ENCODE peak calls at places on chromosomes 3 and 15, in seven cellular contexts. One of them, this sample, is unnamed. For H3K9me3 and H3K4me1, the result is how much of the 10 kb centered on the place peaks cover.

GRCh38 chr3:132135628-132136333 is 101.0 kb upstream of the CPNE4 start:
- DNase-seq in SJSA1: peak
- DNase-seq in lower lobe of right lung: no peak
- DNase-seq in OCI-LY7: no peak
- DNase-seq in tibial artery: no peak
- DNase-seq in psoas muscle: no peak
- DNase-seq in H9: peak
- DNase-seq in this sample: no peak

GRCh38 chr3:122786067-122786466 is 7.6 kb downstream of the HSPBAP1 start:
- DNase-seq in SJSA1: no peak
- DNase-seq in lower lobe of right lung: no peak
- DNase-seq in OCI-LY7: no peak
- DNase-seq in tibial artery: no peak
- DNase-seq in psoas muscle: no peak
- DNase-seq in H9: no peak
- DNase-seq in this sample: no peak

GRCh38 chr3:126983653-126984390 is 907 bp downstream of the PLXNA1 start:
- DNase-seq in SJSA1: no peak
- DNase-seq in lower lobe of right lung: no peak
- DNase-seq in OCI-LY7: no peak
- DNase-seq in tibial artery: no peak
- DNase-seq in psoas muscle: no peak
- DNase-seq in H9: peak
- DNase-seq in this sample: no peak

GRCh38 chr3:57910988-57911387 is 97.2 kb upstream of the FLNB start:
- DNase-seq in SJSA1: no peak
- DNase-seq in lower lobe of right lung: no peak
- DNase-seq in OCI-LY7: peak
- DNase-seq in tibial artery: no peak
- DNase-seq in psoas muscle: no peak
- DNase-seq in H9: no peak
- DNase-seq in this sample: peak

GRCh38 chr3:183911763-183912506 is 27.3 kb upstream of the PARL start:
- DNase-seq in SJSA1: no peak
- DNase-seq in lower lobe of right lung: no peak
- DNase-seq in OCI-LY7: no peak
- DNase-seq in tibial artery: no peak
- DNase-seq in psoas muscle: no peak
- DNase-seq in H9: no peak
- DNase-seq in this sample: no peak

GRCh38 chr3:187040637-187041361 is 98.5 kb downstream of the RPL39L start:
- DNase-seq in SJSA1: no peak
- DNase-seq in lower lobe of right lung: no peak
- DNase-seq in OCI-LY7: no peak
- DNase-seq in tibial artery: no peak
- DNase-seq in psoas muscle: no peak
- DNase-seq in H9: no peak
- DNase-seq in this sample: no peak

GRCh38 chr15:39834256-39834655 is 51.6 kb upstream of the FSIP1 start:
- DNase-seq in SJSA1: no peak
- DNase-seq in lower lobe of right lung: no peak
- DNase-seq in OCI-LY7: no peak
- DNase-seq in tibial artery: no peak
- DNase-seq in psoas muscle: no peak
- DNase-seq in H9: no peak
- DNase-seq in this sample: no peak

GRCh38 chr3:53801319-53801718 is 44.9 kb downstream of the CHDH start:
- DNase-seq in SJSA1: no peak
- DNase-seq in lower lobe of right lung: no peak
- DNase-seq in OCI-LY7: no peak
- DNase-seq in tibial artery: peak
- DNase-seq in psoas muscle: no peak
- DNase-seq in H9: no peak
- DNase-seq in this sample: no peak

GRCh38 chr3:8204846-8205624 is 296.6 kb upstream of the LMCD1 start:
- DNase-seq in SJSA1: no peak
- DNase-seq in lower lobe of right lung: no peak
- DNase-seq in OCI-LY7: no peak
- DNase-seq in tibial artery: no peak
- DNase-seq in psoas muscle: no peak
- DNase-seq in H9: no peak
- DNase-seq in this sample: no peak

GRCh38 chr3:160784853-160785252 is 28.8 kb downstream of the PPM1L start:
- DNase-seq in SJSA1: no peak
- DNase-seq in lower lobe of right lung: no peak
- DNase-seq in OCI-LY7: no peak
- DNase-seq in tibial artery: no peak
- DNase-seq in psoas muscle: no peak
- DNase-seq in H9: no peak
- DNase-seq in this sample: no peak

GRCh38 chr3:105824129-105824528 is 44.7 kb downstream of the CBLB start:
- DNase-seq in SJSA1: no peak
- DNase-seq in lower lobe of right lung: no peak
- DNase-seq in OCI-LY7: no peak
- DNase-seq in tibial artery: no peak
- DNase-seq in psoas muscle: no peak
- DNase-seq in H9: no peak
- DNase-seq in this sample: no peak

GRCh38 chr3:126376464-126376863 is 18.2 kb upstream of the CFAP100 start:
- DNase-seq in SJSA1: no peak
- DNase-seq in lower lobe of right lung: no peak
- DNase-seq in OCI-LY7: no peak
- DNase-seq in tibial artery: no peak
- DNase-seq in psoas muscle: no peak
- DNase-seq in H9: no peak
- DNase-seq in this sample: no peak

GRCh38 chr3:168909260-168909659 is 754.3 kb downstream of the MECOM start:
- DNase-seq in SJSA1: no peak
- DNase-seq in lower lobe of right lung: no peak
- DNase-seq in OCI-LY7: no peak
- DNase-seq in tibial artery: no peak
- DNase-seq in psoas muscle: no peak
- DNase-seq in H9: no peak
- DNase-seq in this sample: no peak

GRCh38 chr3:3084890-3085289 is 25.3 kb downstream of the IL5RA start:
- DNase-seq in SJSA1: no peak
- DNase-seq in lower lobe of right lung: no peak
- DNase-seq in OCI-LY7: no peak
- DNase-seq in tibial artery: no peak
- DNase-seq in psoas muscle: no peak
- DNase-seq in H9: no peak
- DNase-seq in this sample: no peak

GRCh38 chr15:41817327-41817726 is 10.6 kb upstream of the JMJD7 start:
- DNase-seq in SJSA1: no peak
- DNase-seq in lower lobe of right lung: no peak
- DNase-seq in OCI-LY7: no peak
- DNase-seq in tibial artery: no peak
- DNase-seq in psoas muscle: no peak
- DNase-seq in H9: no peak
- DNase-seq in this sample: no peak

GRCh38 chr15:72889545-72889944 is 106.0 kb upstream of the ADPGK start:
- DNase-seq in SJSA1: no peak
- DNase-seq in lower lobe of right lung: no peak
- DNase-seq in OCI-LY7: no peak
- DNase-seq in tibial artery: no peak
- DNase-seq in psoas muscle: no peak
- DNase-seq in H9: no peak
- DNase-seq in this sample: no peak

GRCh38 chr3:121943434-121943833 is 49.2 kb downstream of the SLC15A2 start:
- DNase-seq in SJSA1: no peak
- DNase-seq in lower lobe of right lung: no peak
- DNase-seq in OCI-LY7: no peak
- DNase-seq in tibial artery: no peak
- DNase-seq in psoas muscle: no peak
- DNase-seq in H9: no peak
- DNase-seq in this sample: no peak

GRCh38 chr3:182621435-182622240 is 171.7 kb upstream of the ATP11B start:
- DNase-seq in SJSA1: no peak
- DNase-seq in lower lobe of right lung: no peak
- DNase-seq in OCI-LY7: peak
- DNase-seq in tibial artery: no peak
- DNase-seq in psoas muscle: no peak
- DNase-seq in H9: no peak
- DNase-seq in this sample: no peak

GRCh38 chr15:94563455-94563854 is 332.1 kb downstream of the MCTP2 start:
- DNase-seq in SJSA1: no peak
- DNase-seq in lower lobe of right lung: no peak
- DNase-seq in OCI-LY7: no peak
- DNase-seq in tibial artery: no peak
- DNase-seq in psoas muscle: no peak
- DNase-seq in H9: no peak
- DNase-seq in this sample: no peak

GRCh38 chr15:81504170-81504905 is 130.3 kb upstream of the TMC3 start:
- DNase-seq in SJSA1: no peak
- DNase-seq in lower lobe of right lung: no peak
- DNase-seq in OCI-LY7: no peak
- DNase-seq in tibial artery: no peak
- DNase-seq in psoas muscle: no peak
- DNase-seq in H9: no peak
- DNase-seq in this sample: no peak

GRCh38 chr3:111538687-111539086 is 3.3 kb upstream of the CD96 start:
- DNase-seq in SJSA1: peak
- DNase-seq in lower lobe of right lung: no peak
- DNase-seq in OCI-LY7: no peak
- DNase-seq in tibial artery: no peak
- DNase-seq in psoas muscle: no peak
- DNase-seq in H9: no peak
- DNase-seq in this sample: no peak

GRCh38 chr15:83284563-83285283 is at the start of gene BNC1:
- DNase-seq in SJSA1: peak
- DNase-seq in lower lobe of right lung: no peak
- DNase-seq in OCI-LY7: no peak
- DNase-seq in tibial artery: no peak
- DNase-seq in psoas muscle: no peak
- DNase-seq in H9: peak
- DNase-seq in this sample: no peak

GRCh38 chr3:124607163-124607562 is 123.1 kb upstream of the UMPS start:
- DNase-seq in SJSA1: no peak
- DNase-seq in lower lobe of right lung: no peak
- DNase-seq in OCI-LY7: no peak
- DNase-seq in tibial artery: no peak
- DNase-seq in psoas muscle: no peak
- DNase-seq in H9: no peak
- DNase-seq in this sample: no peak

GRCh38 chr15:50854594-50855490 is 53.6 kb upstream of the AP4E1 start:
- DNase-seq in SJSA1: no peak
- DNase-seq in lower lobe of right lung: no peak
- DNase-seq in OCI-LY7: peak
- DNase-seq in tibial artery: no peak
- DNase-seq in psoas muscle: no peak
- DNase-seq in H9: no peak
- DNase-seq in this sample: no peak

GRCh38 chr3:128553560-128553959 is 60.6 kb upstream of the GATA2 start:
- DNase-seq in SJSA1: no peak
- DNase-seq in lower lobe of right lung: no peak
- DNase-seq in OCI-LY7: no peak
- DNase-seq in tibial artery: peak
- DNase-seq in psoas muscle: no peak
- DNase-seq in H9: no peak
- DNase-seq in this sample: no peak

GRCh38 chr15:73923156-73923487 is 3.1 kb upstream of the LOXL1 start:
- DNase-seq in SJSA1: no peak
- DNase-seq in lower lobe of right lung: peak
- DNase-seq in OCI-LY7: no peak
- DNase-seq in tibial artery: no peak
- DNase-seq in psoas muscle: no peak
- DNase-seq in H9: no peak
- DNase-seq in this sample: no peak
- H3K9me3 ChIP-seq in SJSA1: under half
- H3K9me3 ChIP-seq in lower lobe of right lung: under half
- H3K9me3 ChIP-seq in OCI-LY7: under half
- H3K9me3 ChIP-seq in tibial artery: under half
- H3K9me3 ChIP-seq in psoas muscle: under half
- H3K9me3 ChIP-seq in H9: under half
- H3K9me3 ChIP-seq in this sample: under half

DNA sequence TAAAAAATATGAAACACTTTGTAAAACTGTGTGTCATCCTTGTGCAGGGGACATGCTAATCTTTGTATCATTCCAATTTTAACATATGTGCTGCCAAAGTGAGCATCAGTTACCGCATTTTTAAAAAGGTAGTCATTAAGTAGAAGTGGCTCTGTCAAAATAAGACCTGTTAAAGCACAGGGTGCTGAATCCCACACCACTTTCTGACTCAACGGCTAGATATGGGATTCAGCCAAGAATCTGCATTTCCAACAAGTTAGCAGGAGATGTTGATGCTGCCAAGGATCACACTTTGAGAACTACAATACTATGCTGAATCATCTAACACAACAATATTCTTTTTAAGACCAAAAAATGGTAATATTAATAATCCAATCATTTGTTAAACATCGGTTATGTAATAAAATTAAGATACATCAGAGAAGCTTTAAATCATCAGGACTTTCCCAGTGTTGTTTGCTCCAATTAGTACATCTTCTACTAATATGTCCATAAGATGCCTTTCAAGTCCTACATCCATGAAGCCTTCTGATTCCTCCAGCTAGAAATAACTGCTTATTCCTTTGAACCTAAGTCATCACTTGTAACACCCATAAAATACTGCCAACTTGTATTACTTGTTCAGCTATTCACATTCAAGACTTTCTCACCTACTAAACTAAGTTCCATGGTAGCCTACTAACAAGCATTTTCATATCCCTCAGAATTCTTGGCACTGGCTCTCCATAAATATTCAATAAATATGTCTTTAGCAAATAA is 71.1 kb downstream of the TBL1XR1 start:
- DNase-seq in SJSA1: no peak
- DNase-seq in lower lobe of right lung: no peak
- DNase-seq in OCI-LY7: no peak
- DNase-seq in tibial artery: no peak
- DNase-seq in psoas muscle: no peak
- DNase-seq in H9: no peak
- DNase-seq in this sample: no peak
- H3K4me1 ChIP-seq in SJSA1: under half
- H3K4me1 ChIP-seq in lower lobe of right lung: under half
- H3K4me1 ChIP-seq in OCI-LY7: under half
- H3K4me1 ChIP-seq in tibial artery: under half
- H3K4me1 ChIP-seq in psoas muscle: half or more
- H3K4me1 ChIP-seq in H9: under half
- H3K4me1 ChIP-seq in this sample: under half

DNA sequence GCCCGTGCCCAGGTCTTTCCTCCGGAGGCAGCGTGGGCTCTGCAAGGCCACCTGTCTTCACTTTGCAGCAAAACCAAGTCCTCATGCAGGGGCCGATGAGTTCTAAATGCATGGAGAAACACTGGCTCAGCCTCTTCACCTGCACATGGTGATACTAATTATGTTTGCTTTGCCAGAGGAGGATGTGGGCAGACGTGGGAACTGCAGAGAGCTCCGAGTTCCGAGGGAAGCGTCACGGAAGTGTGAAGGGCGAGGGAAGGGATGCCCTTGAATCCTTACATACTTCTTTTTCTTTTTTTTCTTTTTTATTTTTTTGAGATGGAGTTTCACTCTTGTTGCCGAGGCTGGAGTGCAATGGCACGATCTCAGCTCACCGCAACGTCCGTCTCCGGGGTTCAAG is 74.8 kb downstream of the GABRG3 start:
- DNase-seq in SJSA1: no peak
- DNase-seq in lower lobe of right lung: no peak
- DNase-seq in OCI-LY7: no peak
- DNase-seq in tibial artery: no peak
- DNase-seq in psoas muscle: no peak
- DNase-seq in H9: no peak
- DNase-seq in this sample: no peak
- H3K9me3 ChIP-seq in SJSA1: under half
- H3K9me3 ChIP-seq in lower lobe of right lung: under half
- H3K9me3 ChIP-seq in OCI-LY7: under half
- H3K9me3 ChIP-seq in tibial artery: under half
- H3K9me3 ChIP-seq in psoas muscle: under half
- H3K9me3 ChIP-seq in H9: under half
- H3K9me3 ChIP-seq in this sample: under half

GRCh38 chr15:90674476-90674875 is 42.7 kb upstream of the BLM start:
- DNase-seq in SJSA1: no peak
- DNase-seq in lower lobe of right lung: no peak
- DNase-seq in OCI-LY7: no peak
- DNase-seq in tibial artery: no peak
- DNase-seq in psoas muscle: no peak
- DNase-seq in H9: no peak
- DNase-seq in this sample: no peak
- H3K4me1 ChIP-seq in SJSA1: under half
- H3K4me1 ChIP-seq in lower lobe of right lung: under half
- H3K4me1 ChIP-seq in OCI-LY7: under half
- H3K4me1 ChIP-seq in tibial artery: under half
- H3K4me1 ChIP-seq in psoas muscle: under half
- H3K4me1 ChIP-seq in H9: under half
- H3K4me1 ChIP-seq in this sample: under half